ENCODE peak calls at places on chromosomes 4 and X, in six cellular contexts. U is endothelial cell of umbilical vein, B is AG09309, R is GM12864, W is NB4, M is IMR-90. V is an unnamed sample.

GRCh38 chr4:108172780-108173598 is 4.3 kb upstream of the LEF1 start:
- DNase-seq in U (peak; percentile 37), W (no peak), B (no peak), R (no peak), M (no peak), V (no peak)

GRCh38 chr4:68218044-68218443 is 27.4 kb downstream of the TMPRSS11B start:
- DNase-seq in U (no peak), B (no peak), M (no peak), W (no peak), R (no peak), V (no peak)

GRCh38 chr4:169826634-169827187 is 69.0 kb upstream of the HPF1 start:
- DNase-seq in M (no peak), R (no peak), B (no peak), U (no peak), W (no peak), V (no peak)

GRCh38 chr4:128600410-128600809 is 209.1 kb upstream of the JADE1 start:
- DNase-seq in M (peak; percentile 25), B (no peak), U (peak; percentile 65), R (no peak), W (no peak), V (no peak)

GRCh38 chrX:7746861-7747260 is 96.1 kb upstream of the VCX start:
- DNase-seq in M (no peak), U (no peak), R (no peak), B (no peak), W (no peak), V (no peak)

GRCh38 chrX:23008431-23009099 is 8.8 kb downstream of the DDX53 start:
- DNase-seq in B (no peak), U (peak; percentile 12), M (peak; percentile 39), R (no peak), W (peak; percentile 39), V (peak; percentile 2)

GRCh38 chrX:69154051-69154450 is 11.2 kb downstream of the PJA1 start:
- DNase-seq in U (no peak), M (no peak), W (no peak), B (no peak), R (no peak), V (no peak)

GRCh38 chr4:47032405-47033106 is 1.2 kb downstream of the GABRB1 start:
- DNase-seq in W (peak; percentile 60), M (peak; percentile 65), R (no peak), U (peak; percentile 38), B (no peak), V (no peak)

GRCh38 chrX:71533850-71534515 is 1.1 kb downstream of the OGT start:
- DNase-seq in W (peak; percentile 75), R (no peak), M (peak; percentile 32), B (no peak), U (peak; percentile 52), V (no peak)

GRCh38 chr4:144634978-144635747 is 10.8 kb upstream of the HHIP start:
- DNase-seq in M (no peak), U (peak; percentile 75), R (peak; percentile 57), B (no peak), W (no peak), V (no peak)

GRCh38 chr4:38583102-38583501 is 80.9 kb upstream of the KLF3 start:
- DNase-seq in W (no peak), M (no peak), R (no peak), B (no peak), U (no peak), V (no peak)

GRCh38 chr4:139560396-139561084 is 4.5 kb upstream of the SETD7 start:
- DNase-seq in W (peak; percentile 88), R (no peak), U (peak; percentile 13), B (no peak), M (no peak), V (no peak)
- H3K4me3 ChIP-seq in W (no peak overlapping the region), R (no peak overlapping the region), U (no peak overlapping the region), B (no peak overlapping the region), M (no peak overlapping the region), V (no peak overlapping the region)

GRCh38 chr4:188220006-188220405 is 80.8 kb downstream of the TRIML1 start:
- DNase-seq in R (no peak), B (no peak), M (no peak), W (no peak), U (no peak), V (no peak)
- TF ChIP-seq CTCF in R (no peak), B (no peak), M (no peak), W (no peak), U (no peak), V (no peak)

GRCh38 chr4:94459462-94460161 is 7.9 kb downstream of the PDLIM5 start:
- DNase-seq in R (no peak), M (no peak), W (no peak), U (no peak), B (no peak), V (no peak)

GRCh38 chr4:94454405-94454804 is 2.7 kb downstream of the PDLIM5 start:
- DNase-seq in U (peak; percentile 62), R (no peak), W (no peak), M (peak; percentile 15), B (no peak), V (no peak)

GRCh38 chr4:94458682-94459081 is 6.9 kb downstream of the PDLIM5 start:
- DNase-seq in R (no peak), M (no peak), B (no peak), U (no peak), W (no peak), V (no peak)

GRCh38 chr4:94455081-94455480 is 3.3 kb downstream of the PDLIM5 start:
- DNase-seq in M (peak; percentile 88), U (peak; percentile 54), R (no peak), B (peak; percentile 63), W (no peak), V (no peak)

GRCh38 chr4:94457692-94458106 is 6.0 kb downstream of the PDLIM5 start:
- DNase-seq in B (no peak), M (no peak), U (peak; percentile 44), W (no peak), R (no peak), V (no peak)
- H3K4me3 ChIP-seq in B (no peak overlapping the region), M (no peak overlapping the region), U (peak overlapping the region; percentile 53), W (no peak overlapping the region), R (no peak overlapping the region), V (no peak overlapping the region)

DNA sequence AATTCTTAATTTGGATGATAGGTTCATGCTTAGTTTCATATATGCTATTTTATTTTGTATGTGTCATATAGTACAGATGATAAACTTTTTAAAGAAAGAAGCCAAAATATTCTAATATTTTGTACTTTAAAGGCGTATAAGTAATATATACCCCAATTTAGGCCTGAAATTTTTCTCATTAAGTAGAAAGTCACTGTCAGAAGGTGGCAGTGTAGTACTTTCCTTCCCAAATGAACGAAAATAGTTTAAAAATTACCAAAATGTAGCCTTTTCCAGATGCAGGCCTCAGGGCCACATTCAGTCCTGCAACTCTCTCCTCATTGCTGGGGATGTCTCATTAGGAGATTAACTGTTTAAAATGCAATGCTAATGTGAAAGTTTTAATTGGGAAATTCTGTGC is 1263.6 kb downstream of the C4orf33 start:
- DNase-seq in R (no peak), U (peak; percentile 48), M (peak; percentile 35), W (peak; percentile 21), B (no peak), V (no peak)
- TF ChIP-seq CTCF in R (no peak), U (peak; percentile 26), M (peak; percentile 78), W (no peak), B (no peak), V (peak; percentile 30)